ENCODE peak calls at places on chromosomes 11 and 22, in six cellular contexts. I, L, M, K, V and W are unnamed samples.
A peak's percentile ranks its signal among the peaks of the same experiment; 100 is the strongest.

GRCh38 chr22:33083212-33083611 is 25.0 kb upstream of the SYN3 start:
- DNase-seq in I (no peak), L (peak; percentile 43), M (no peak), K (no peak), V (no peak), W (no peak)

GRCh38 chr11:45560935-45561330 is 104.5 kb downstream of the CHST1 start:
- DNase-seq in I (no peak), L (no peak), M (no peak), K (no peak), V (no peak), W (no peak)

GRCh38 chr22:49156662-49157285 is 670.9 kb downstream of the BRD1 start:
- DNase-seq in I (no peak), L (no peak), M (no peak), K (peak; percentile 57), V (no peak), W (no peak)

GRCh38 chr11:126397016-126397415 is 41.5 kb downstream of the ST3GAL4 start:
- DNase-seq in I (no peak), L (no peak), M (no peak), K (no peak), V (no peak), W (no peak)

GRCh38 chr11:44990665-44991064 is 40.0 kb upstream of the TP53I11 start:
- DNase-seq in I (no peak), L (no peak), M (no peak), K (no peak), V (no peak), W (no peak)

GRCh38 chr11:62556102-62556871 is 9.7 kb upstream of the AHNAK start:
- DNase-seq in I (peak; percentile 93), L (peak; percentile 95), M (peak; percentile 65), K (peak; percentile 96), V (peak; percentile 95), W (peak; percentile 97)

GRCh38 chr11:62142921-62143320 is 19.1 kb downstream of the INCENP start:
- DNase-seq in I (no peak), L (no peak), M (no peak), K (peak; percentile 42), V (no peak), W (no peak)

GRCh38 chr11:31940396-31941037 is 129.4 kb upstream of the PAX6 start:
- DNase-seq in I (peak; percentile 14), L (no peak), M (no peak), K (no peak), V (no peak), W (no peak)

GRCh38 chr11:72238040-72238450 is 5.9 kb downstream of the PHOX2A start:
- DNase-seq in I (no peak), L (peak; percentile 78), M (peak; percentile 83), K (peak; percentile 81), V (peak; percentile 82), W (no peak)

GRCh38 chr22:18060646-18061620 is 16.9 kb upstream of the PEX26 start:
- DNase-seq in I (no peak), L (no peak), M (no peak), K (peak; percentile 68), V (peak; percentile 80), W (no peak)

GRCh38 chr11:118437046-118437735 is 899 bp downstream of the KMT2A start:
- DNase-seq in I (no peak), L (peak; percentile 38), M (peak; percentile 70), K (peak; percentile 85), V (peak; percentile 28), W (no peak)

GRCh38 chr11:61056981-61057380 is 45.3 kb upstream of the CD5 start:
- DNase-seq in I (no peak), L (no peak), M (no peak), K (no peak), V (no peak), W (no peak)

GRCh38 chr11:27868226-27868625 is 168.0 kb upstream of the BDNF start:
- DNase-seq in I (no peak), L (no peak), M (no peak), K (no peak), V (no peak), W (no peak)

GRCh38 chr22:32204211-32204855 is 540 bp downstream of the RFPL2 start:
- DNase-seq in I (no peak), L (no peak), M (no peak), K (no peak), V (peak; percentile 36), W (no peak)

GRCh38 chr22:32528984-32529982 is 54.7 kb downstream of the FBXO7 start:
- DNase-seq in I (peak; percentile 40), L (peak; percentile 81), M (peak; percentile 87), K (peak; percentile 89), V (peak; percentile 79), W (peak; percentile 65)

GRCh38 chr11:23124249-23124648 is 264.0 kb upstream of the CCDC179 start:
- DNase-seq in I (no peak), L (no peak), M (no peak), K (no peak), V (no peak), W (no peak)